ENCODE peak calls at places on chromosomes 1 and 21, in six cellular contexts. One of them, this sample, is unnamed.
A peak's percentile ranks its signal among the peaks of the same experiment; 100 is the strongest.

GRCh38 chr1:221793439-221794078 is 51.7 kb upstream of the DUSP10 start:
- DNase-seq in activated naive CD8-positive, alpha-beta T cell treated with anti-CD3 and anti-CD28 coated beads for 36 hours: no peak
- DNase-seq in SHP77: no peak
- DNase-seq in activated naive CD4-positive, alpha-beta T cell: no peak
- DNase-seq in NCI-H1092 treated with DMSO at 0.1 percent for 48 hours: no peak
- DNase-seq in AG04450: no peak
- DNase-seq in this sample: peak; percentile 67

GRCh38 chr1:116916533-116917460 is 7.1 kb downstream of the PTGFRN start:
- DNase-seq in activated naive CD8-positive, alpha-beta T cell treated with anti-CD3 and anti-CD28 coated beads for 36 hours: no peak
- DNase-seq in SHP77: no peak
- DNase-seq in activated naive CD4-positive, alpha-beta T cell: no peak
- DNase-seq in NCI-H1092 treated with DMSO at 0.1 percent for 48 hours: no peak
- DNase-seq in AG04450: no peak
- DNase-seq in this sample: no peak

GRCh38 chr21:44948426-44949120 is 8.7 kb downstream of the SLX9 start:
- DNase-seq in activated naive CD8-positive, alpha-beta T cell treated with anti-CD3 and anti-CD28 coated beads for 36 hours: no peak
- DNase-seq in SHP77: no peak
- DNase-seq in activated naive CD4-positive, alpha-beta T cell: no peak
- DNase-seq in NCI-H1092 treated with DMSO at 0.1 percent for 48 hours: no peak
- DNase-seq in AG04450: no peak
- DNase-seq in this sample: no peak

GRCh38 chr1:171817511-171818265 is 23.6 kb upstream of the DNM3 start:
- DNase-seq in activated naive CD8-positive, alpha-beta T cell treated with anti-CD3 and anti-CD28 coated beads for 36 hours: peak; percentile 46
- DNase-seq in SHP77: peak; percentile 35
- DNase-seq in activated naive CD4-positive, alpha-beta T cell: no peak
- DNase-seq in NCI-H1092 treated with DMSO at 0.1 percent for 48 hours: no peak
- DNase-seq in AG04450: peak; percentile 18
- DNase-seq in this sample: no peak

GRCh38 chr1:231070758-231071443 is 30.8 kb upstream of the FAM89A start:
- DNase-seq in activated naive CD8-positive, alpha-beta T cell treated with anti-CD3 and anti-CD28 coated beads for 36 hours: no peak
- DNase-seq in SHP77: no peak
- DNase-seq in activated naive CD4-positive, alpha-beta T cell: no peak
- DNase-seq in NCI-H1092 treated with DMSO at 0.1 percent for 48 hours: no peak
- DNase-seq in AG04450: no peak
- DNase-seq in this sample: no peak

GRCh38 chr21:46393941-46394818 is 64.5 kb upstream of the DIP2A start:
- DNase-seq in activated naive CD8-positive, alpha-beta T cell treated with anti-CD3 and anti-CD28 coated beads for 36 hours: no peak
- DNase-seq in SHP77: peak; percentile 30
- DNase-seq in activated naive CD4-positive, alpha-beta T cell: no peak
- DNase-seq in NCI-H1092 treated with DMSO at 0.1 percent for 48 hours: peak; percentile 79
- DNase-seq in AG04450: no peak
- DNase-seq in this sample: no peak

GRCh38 chr21:45294509-45295291 is 7.0 kb upstream of the POFUT2 start:
- DNase-seq in activated naive CD8-positive, alpha-beta T cell treated with anti-CD3 and anti-CD28 coated beads for 36 hours: no peak
- DNase-seq in SHP77: peak; percentile 29
- DNase-seq in activated naive CD4-positive, alpha-beta T cell: no peak
- DNase-seq in NCI-H1092 treated with DMSO at 0.1 percent for 48 hours: peak; percentile 35
- DNase-seq in AG04450: peak; percentile 98
- DNase-seq in this sample: no peak

GRCh38 chr21:32427958-32428623 is 15.6 kb downstream of the EVA1C start:
- DNase-seq in activated naive CD8-positive, alpha-beta T cell treated with anti-CD3 and anti-CD28 coated beads for 36 hours: no peak
- DNase-seq in SHP77: no peak
- DNase-seq in activated naive CD4-positive, alpha-beta T cell: no peak
- DNase-seq in NCI-H1092 treated with DMSO at 0.1 percent for 48 hours: no peak
- DNase-seq in AG04450: no peak
- DNase-seq in this sample: no peak

GRCh38 chr1:174194451-174194850 is 35.1 kb downstream of the RABGAP1L start:
- DNase-seq in activated naive CD8-positive, alpha-beta T cell treated with anti-CD3 and anti-CD28 coated beads for 36 hours: no peak
- DNase-seq in SHP77: no peak
- DNase-seq in activated naive CD4-positive, alpha-beta T cell: no peak
- DNase-seq in NCI-H1092 treated with DMSO at 0.1 percent for 48 hours: no peak
- DNase-seq in AG04450: no peak
- DNase-seq in this sample: no peak

GRCh38 chr1:60234761-60235160 is 161.2 kb upstream of the C1orf87 start:
- DNase-seq in activated naive CD8-positive, alpha-beta T cell treated with anti-CD3 and anti-CD28 coated beads for 36 hours: no peak
- DNase-seq in SHP77: no peak
- DNase-seq in activated naive CD4-positive, alpha-beta T cell: no peak
- DNase-seq in NCI-H1092 treated with DMSO at 0.1 percent for 48 hours: no peak
- DNase-seq in AG04450: no peak
- DNase-seq in this sample: no peak

GRCh38 chr1:54970901-54971300 is 9.5 kb upstream of the TMEM61 start:
- DNase-seq in activated naive CD8-positive, alpha-beta T cell treated with anti-CD3 and anti-CD28 coated beads for 36 hours: no peak
- DNase-seq in SHP77: no peak
- DNase-seq in activated naive CD4-positive, alpha-beta T cell: no peak
- DNase-seq in NCI-H1092 treated with DMSO at 0.1 percent for 48 hours: no peak
- DNase-seq in AG04450: no peak
- DNase-seq in this sample: no peak

GRCh38 chr1:192488058-192488457 is 87.5 kb upstream of the RGS1 start:
- DNase-seq in activated naive CD8-positive, alpha-beta T cell treated with anti-CD3 and anti-CD28 coated beads for 36 hours: no peak
- DNase-seq in SHP77: no peak
- DNase-seq in activated naive CD4-positive, alpha-beta T cell: no peak
- DNase-seq in NCI-H1092 treated with DMSO at 0.1 percent for 48 hours: no peak
- DNase-seq in AG04450: no peak
- DNase-seq in this sample: peak; percentile 5

GRCh38 chr21:39373634-39374033 is 24.7 kb upstream of the HMGN1 start:
- DNase-seq in activated naive CD8-positive, alpha-beta T cell treated with anti-CD3 and anti-CD28 coated beads for 36 hours: no peak
- DNase-seq in SHP77: peak; percentile 29
- DNase-seq in activated naive CD4-positive, alpha-beta T cell: no peak
- DNase-seq in NCI-H1092 treated with DMSO at 0.1 percent for 48 hours: peak; percentile 20
- DNase-seq in AG04450: no peak
- DNase-seq in this sample: no peak

GRCh38 chr1:176066709-176067108 is 140.4 kb downstream of the COP1 start:
- DNase-seq in activated naive CD8-positive, alpha-beta T cell treated with anti-CD3 and anti-CD28 coated beads for 36 hours: no peak
- DNase-seq in SHP77: no peak
- DNase-seq in activated naive CD4-positive, alpha-beta T cell: no peak
- DNase-seq in NCI-H1092 treated with DMSO at 0.1 percent for 48 hours: no peak
- DNase-seq in AG04450: no peak
- DNase-seq in this sample: no peak

GRCh38 chr1:170624141-170624540 is 39.8 kb upstream of the PRRX1 start:
- DNase-seq in activated naive CD8-positive, alpha-beta T cell treated with anti-CD3 and anti-CD28 coated beads for 36 hours: no peak
- DNase-seq in SHP77: no peak
- DNase-seq in activated naive CD4-positive, alpha-beta T cell: no peak
- DNase-seq in NCI-H1092 treated with DMSO at 0.1 percent for 48 hours: no peak
- DNase-seq in AG04450: no peak
- DNase-seq in this sample: no peak

GRCh38 chr1:167563579-167564246 is 10.2 kb upstream of the CREG1 start:
- DNase-seq in activated naive CD8-positive, alpha-beta T cell treated with anti-CD3 and anti-CD28 coated beads for 36 hours: no peak
- DNase-seq in SHP77: peak; percentile 57
- DNase-seq in activated naive CD4-positive, alpha-beta T cell: no peak
- DNase-seq in NCI-H1092 treated with DMSO at 0.1 percent for 48 hours: peak; percentile 52
- DNase-seq in AG04450: no peak
- DNase-seq in this sample: no peak

GRCh38 chr1:159008744-159009188 is 941 bp upstream of the IFI16 start:
- DNase-seq in activated naive CD8-positive, alpha-beta T cell treated with anti-CD3 and anti-CD28 coated beads for 36 hours: peak; percentile 71
- DNase-seq in SHP77: no peak
- DNase-seq in activated naive CD4-positive, alpha-beta T cell: peak; percentile 11
- DNase-seq in NCI-H1092 treated with DMSO at 0.1 percent for 48 hours: no peak
- DNase-seq in AG04450: no peak
- DNase-seq in this sample: no peak

GRCh38 chr1:45730075-45730779 is 20.2 kb downstream of the IPP start:
- DNase-seq in activated naive CD8-positive, alpha-beta T cell treated with anti-CD3 and anti-CD28 coated beads for 36 hours: no peak
- DNase-seq in SHP77: no peak
- DNase-seq in activated naive CD4-positive, alpha-beta T cell: no peak
- DNase-seq in NCI-H1092 treated with DMSO at 0.1 percent for 48 hours: no peak
- DNase-seq in AG04450: no peak
- DNase-seq in this sample: no peak

GRCh38 chr1:21468597-21468996 is 28.7 kb downstream of the NBPF3 start:
- DNase-seq in activated naive CD8-positive, alpha-beta T cell treated with anti-CD3 and anti-CD28 coated beads for 36 hours: no peak
- DNase-seq in SHP77: no peak
- DNase-seq in activated naive CD4-positive, alpha-beta T cell: no peak
- DNase-seq in NCI-H1092 treated with DMSO at 0.1 percent for 48 hours: no peak
- DNase-seq in AG04450: no peak
- DNase-seq in this sample: no peak

GRCh38 chr1:223635236-223635635 is 30.3 kb downstream of the CAPN8 start:
- DNase-seq in activated naive CD8-positive, alpha-beta T cell treated with anti-CD3 and anti-CD28 coated beads for 36 hours: no peak
- DNase-seq in SHP77: no peak
- DNase-seq in activated naive CD4-positive, alpha-beta T cell: no peak
- DNase-seq in NCI-H1092 treated with DMSO at 0.1 percent for 48 hours: no peak
- DNase-seq in AG04450: no peak
- DNase-seq in this sample: no peak

GRCh38 chr1:63730211-63730610 is 43.6 kb upstream of the ROR1 start:
- DNase-seq in activated naive CD8-positive, alpha-beta T cell treated with anti-CD3 and anti-CD28 coated beads for 36 hours: no peak
- DNase-seq in SHP77: no peak
- DNase-seq in activated naive CD4-positive, alpha-beta T cell: no peak
- DNase-seq in NCI-H1092 treated with DMSO at 0.1 percent for 48 hours: no peak
- DNase-seq in AG04450: no peak
- DNase-seq in this sample: no peak

GRCh38 chr1:27556781-27557595 is 47.0 kb downstream of the AHDC1 start:
- DNase-seq in activated naive CD8-positive, alpha-beta T cell treated with anti-CD3 and anti-CD28 coated beads for 36 hours: peak; percentile 76
- DNase-seq in SHP77: peak; percentile 9
- DNase-seq in activated naive CD4-positive, alpha-beta T cell: peak; percentile 43
- DNase-seq in NCI-H1092 treated with DMSO at 0.1 percent for 48 hours: peak; percentile 63
- DNase-seq in AG04450: peak; percentile 80
- DNase-seq in this sample: peak; percentile 90

This sample was measured in germinal center.